ENCODE peak calls at places on chromosomes 7 and 10, in five cellular contexts. One of them, this sample, is unnamed.

GRCh38 chr10:121994429-121994881 is 5.5 kb downstream of the TACC2 start:
- DNase-seq in activated CD4-positive, alpha-beta memory T cell treated with anti-CD3 and anti-CD28 coated beads, Interleukin-2, amount 10 ng/mL, durations not matched to agents 7 days and 5 days: no peak
- DNase-seq in heart left ventricle: peak
- DNase-seq in activated naive CD8-positive, alpha-beta T cell treated with anti-CD3 and anti-CD28 coated beads for 36 hours: no peak
- DNase-seq in AG08396: no peak
- DNase-seq in this sample: no peak

GRCh38 chr10:13857465-13857864 is 270.7 kb downstream of the PRPF18 start:
- DNase-seq in AG08396: no peak
- DNase-seq in activated naive CD8-positive, alpha-beta T cell treated with anti-CD3 and anti-CD28 coated beads for 36 hours: no peak
- DNase-seq in heart left ventricle: no peak
- DNase-seq in activated CD4-positive, alpha-beta memory T cell treated with anti-CD3 and anti-CD28 coated beads, Interleukin-2, amount 10 ng/mL, durations not matched to agents 7 days and 5 days: no peak
- DNase-seq in this sample: no peak

GRCh38 chr7:122046402-122046801 is 97.6 kb downstream of the AASS start:
- DNase-seq in activated CD4-positive, alpha-beta memory T cell treated with anti-CD3 and anti-CD28 coated beads, Interleukin-2, amount 10 ng/mL, durations not matched to agents 7 days and 5 days: no peak
- DNase-seq in AG08396: no peak
- DNase-seq in heart left ventricle: no peak
- DNase-seq in activated naive CD8-positive, alpha-beta T cell treated with anti-CD3 and anti-CD28 coated beads for 36 hours: no peak
- DNase-seq in this sample: no peak

GRCh38 chr7:17405786-17406185 is 107.3 kb downstream of the AHR start:
- DNase-seq in activated naive CD8-positive, alpha-beta T cell treated with anti-CD3 and anti-CD28 coated beads for 36 hours: no peak
- DNase-seq in heart left ventricle: no peak
- DNase-seq in activated CD4-positive, alpha-beta memory T cell treated with anti-CD3 and anti-CD28 coated beads, Interleukin-2, amount 10 ng/mL, durations not matched to agents 7 days and 5 days: no peak
- DNase-seq in AG08396: peak
- DNase-seq in this sample: no peak

GRCh38 chr10:36531621-36532020 is 593.8 kb upstream of the ANKRD30A start:
- DNase-seq in activated CD4-positive, alpha-beta memory T cell treated with anti-CD3 and anti-CD28 coated beads, Interleukin-2, amount 10 ng/mL, durations not matched to agents 7 days and 5 days: no peak
- DNase-seq in heart left ventricle: no peak
- DNase-seq in AG08396: peak
- DNase-seq in activated naive CD8-positive, alpha-beta T cell treated with anti-CD3 and anti-CD28 coated beads for 36 hours: no peak
- DNase-seq in this sample: no peak

GRCh38 chr7:77331938-77332695 is 84.0 kb downstream of the GSAP start:
- DNase-seq in heart left ventricle: peak
- DNase-seq in activated naive CD8-positive, alpha-beta T cell treated with anti-CD3 and anti-CD28 coated beads for 36 hours: peak
- DNase-seq in AG08396: peak
- DNase-seq in activated CD4-positive, alpha-beta memory T cell treated with anti-CD3 and anti-CD28 coated beads, Interleukin-2, amount 10 ng/mL, durations not matched to agents 7 days and 5 days: peak
- DNase-seq in this sample: peak

GRCh38 chr7:40655426-40655825 is 520.6 kb downstream of the SUGCT start:
- DNase-seq in heart left ventricle: no peak
- DNase-seq in AG08396: no peak
- DNase-seq in activated CD4-positive, alpha-beta memory T cell treated with anti-CD3 and anti-CD28 coated beads, Interleukin-2, amount 10 ng/mL, durations not matched to agents 7 days and 5 days: no peak
- DNase-seq in activated naive CD8-positive, alpha-beta T cell treated with anti-CD3 and anti-CD28 coated beads for 36 hours: no peak
- DNase-seq in this sample: no peak

GRCh38 chr10:130933008-130933390 is 378.5 kb downstream of the TCERG1L start:
- DNase-seq in activated naive CD8-positive, alpha-beta T cell treated with anti-CD3 and anti-CD28 coated beads for 36 hours: no peak
- DNase-seq in heart left ventricle: no peak
- DNase-seq in activated CD4-positive, alpha-beta memory T cell treated with anti-CD3 and anti-CD28 coated beads, Interleukin-2, amount 10 ng/mL, durations not matched to agents 7 days and 5 days: no peak
- DNase-seq in AG08396: no peak
- DNase-seq in this sample: no peak

GRCh38 chr7:112708236-112708635 is 82.0 kb downstream of the TMEM168 start:
- DNase-seq in activated CD4-positive, alpha-beta memory T cell treated with anti-CD3 and anti-CD28 coated beads, Interleukin-2, amount 10 ng/mL, durations not matched to agents 7 days and 5 days: no peak
- DNase-seq in heart left ventricle: no peak
- DNase-seq in AG08396: no peak
- DNase-seq in activated naive CD8-positive, alpha-beta T cell treated with anti-CD3 and anti-CD28 coated beads for 36 hours: no peak
- DNase-seq in this sample: no peak

GRCh38 chr7:34060548-34060947 is 155.2 kb downstream of the BMPER start:
- DNase-seq in heart left ventricle: no peak
- DNase-seq in AG08396: no peak
- DNase-seq in activated CD4-positive, alpha-beta memory T cell treated with anti-CD3 and anti-CD28 coated beads, Interleukin-2, amount 10 ng/mL, durations not matched to agents 7 days and 5 days: no peak
- DNase-seq in activated naive CD8-positive, alpha-beta T cell treated with anti-CD3 and anti-CD28 coated beads for 36 hours: no peak
- DNase-seq in this sample: no peak

GRCh38 chr7:157276731-157277562 is 59.9 kb upstream of the DNAJB6 start:
- DNase-seq in heart left ventricle: no peak
- DNase-seq in activated CD4-positive, alpha-beta memory T cell treated with anti-CD3 and anti-CD28 coated beads, Interleukin-2, amount 10 ng/mL, durations not matched to agents 7 days and 5 days: peak
- DNase-seq in AG08396: no peak
- DNase-seq in activated naive CD8-positive, alpha-beta T cell treated with anti-CD3 and anti-CD28 coated beads for 36 hours: no peak
- DNase-seq in this sample: no peak

GRCh38 chr7:133705596-133705995 is 421.5 kb upstream of the LRGUK start:
- DNase-seq in heart left ventricle: no peak
- DNase-seq in activated naive CD8-positive, alpha-beta T cell treated with anti-CD3 and anti-CD28 coated beads for 36 hours: no peak
- DNase-seq in activated CD4-positive, alpha-beta memory T cell treated with anti-CD3 and anti-CD28 coated beads, Interleukin-2, amount 10 ng/mL, durations not matched to agents 7 days and 5 days: no peak
- DNase-seq in AG08396: no peak
- DNase-seq in this sample: no peak

GRCh38 chr7:126203185-126203584 is 1049.6 kb downstream of the GRM8 start:
- DNase-seq in heart left ventricle: no peak
- DNase-seq in activated CD4-positive, alpha-beta memory T cell treated with anti-CD3 and anti-CD28 coated beads, Interleukin-2, amount 10 ng/mL, durations not matched to agents 7 days and 5 days: no peak
- DNase-seq in AG08396: no peak
- DNase-seq in activated naive CD8-positive, alpha-beta T cell treated with anti-CD3 and anti-CD28 coated beads for 36 hours: no peak
- DNase-seq in this sample: no peak

This sample was measured in activated naive CD4-positive, alpha-beta T cell treated with anti-CD3 and anti-CD28 coated beads, Interleukin-2, amount 10 ng/mL, durations not matched to agents 7 days and 5 days.